ENCODE peak calls at places on chromosomes 13 and 19, in nine cellular contexts. I is ureter, C is putamen, Y is fibroblast of pulmonary artery, E is HS-5, X is sciatic nerve, J is GM13976, P is H1, D is endothelial cell. L is an unnamed sample.

GRCh38 chr19:18940791-18941627 is at the start of gene HOMER3:
- DNase-seq in C (peak; percentile 76), J (peak; percentile 94), X (peak; percentile 94), E (no peak), I (peak; percentile 85), D (peak; percentile 92), Y (peak; percentile 56), P (no peak), L (peak; percentile 62)

GRCh38 chr13:52744842-52745241 is 5.2 kb upstream of the CNMD start:
- DNase-seq in E (no peak), J (no peak), D (no peak), Y (no peak), I (no peak), P (no peak), C (no peak), X (no peak), L (no peak)

GRCh38 chr13:28636677-28637317 is 22.1 kb upstream of the POMP start:
- DNase-seq in P (peak; percentile 54), Y (peak; percentile 87), I (peak; percentile 54), C (no peak), X (no peak), J (peak; percentile 43), E (no peak), D (peak; percentile 69), L (peak; percentile 73)

GRCh38 chr19:41951686-41952172 is 7.4 kb downstream of the RABAC1 start:
- DNase-seq in Y (peak; percentile 74), I (peak; percentile 81), X (peak; percentile 90), P (peak; percentile 76), D (peak; percentile 90), J (peak; percentile 88), C (peak; percentile 49), E (no peak), L (peak; percentile 81)

GRCh38 chr19:13054605-13055212 is 47.9 kb downstream of the LYL1 start:
- DNase-seq in D (no peak), J (no peak), I (no peak), E (no peak), Y (no peak), X (peak; percentile 82), P (no peak), C (no peak), L (no peak)

GRCh38 chr19:3955688-3956087 is 15.2 kb downstream of the DAPK3 start:
- DNase-seq in J (no peak), Y (no peak), P (no peak), C (no peak), D (no peak), I (no peak), X (no peak), E (no peak), L (no peak)

GRCh38 chr13:107347641-107348369 is 779.9 kb upstream of the ARGLU1 start:
- DNase-seq in X (no peak), E (no peak), P (no peak), Y (peak; percentile 39), D (no peak), I (no peak), C (no peak), J (no peak), L (no peak)

GRCh38 chr19:10363789-10364281 is 16.5 kb downstream of the TYK2 start:
- DNase-seq in J (no peak), D (no peak), C (no peak), X (no peak), E (no peak), I (no peak), P (no peak), Y (no peak), L (no peak)

GRCh38 chr19:47786566-47786965 is 8.1 kb downstream of the SELENOW start:
- DNase-seq in X (no peak), I (no peak), J (no peak), P (no peak), D (no peak), Y (no peak), E (no peak), C (no peak), L (no peak)

GRCh38 chr13:25286308-25286968 is 850 bp downstream of the MTMR6 start:
- DNase-seq in C (peak; percentile 36), P (no peak), E (no peak), I (no peak), X (no peak), D (peak; percentile 37), J (peak; percentile 53), Y (peak; percentile 57), L (peak; percentile 60)

GRCh38 chr13:51034906-51035305 is 76.2 kb downstream of the C13orf42 start:
- DNase-seq in E (no peak), J (no peak), C (no peak), D (no peak), I (no peak), Y (no peak), P (no peak), X (no peak), L (no peak)

GRCh38 chr19:49546825-49547565 is 19.2 kb downstream of the RCN3 start:
- DNase-seq in I (peak; percentile 84), D (peak; percentile 77), P (peak; percentile 47), X (peak; percentile 81), E (peak; percentile 70), J (peak; percentile 85), Y (peak; percentile 95), C (peak; percentile 79), L (peak; percentile 92)

GRCh38 chr13:72565893-72566292 is 161.5 kb downstream of the MZT1 start:
- DNase-seq in I (no peak), J (peak; percentile 12), D (no peak), Y (peak; percentile 49), E (no peak), C (peak; percentile 33), P (no peak), X (no peak), L (peak; percentile 6)

GRCh38 chr19:38638461-38638860 is 9.0 kb upstream of the ACTN4 start:
- DNase-seq in P (no peak), D (no peak), I (no peak), C (no peak), Y (no peak), J (no peak), X (no peak), E (no peak), L (no peak)

GRCh38 chr19:38711726-38712153 is 32.5 kb downstream of the CAPN12 start:
- DNase-seq in X (no peak), I (no peak), J (no peak), C (no peak), E (peak; percentile 47), D (no peak), Y (peak; percentile 69), P (no peak), L (no peak)

GRCh38 chr19:10568444-10568825 is 344 bp downstream of the CDKN2D start:
- DNase-seq in Y (no peak), D (no peak), J (no peak), E (no peak), X (peak; percentile 72), P (no peak), C (no peak), I (no peak), L (peak; percentile 46)

GRCh38 chr19:13033819-13034611 is 38.7 kb downstream of the NFIX start:
- DNase-seq in J (peak; percentile 79), D (peak; percentile 77), C (no peak), Y (peak; percentile 71), I (no peak), E (no peak), X (peak; percentile 84), P (no peak), L (peak; percentile 84)

GRCh38 chr13:62278271-62278670 is 862.6 kb upstream of the PCDH20 start:
- DNase-seq in E (no peak), X (no peak), P (no peak), Y (no peak), I (no peak), J (no peak), C (no peak), D (no peak), L (no peak)

GRCh38 chr13:73625562-73626339 is 508.5 kb downstream of the KLF12 start:
- DNase-seq in P (no peak), X (no peak), D (no peak), I (no peak), C (no peak), E (no peak), J (no peak), Y (no peak), L (no peak)

GRCh38 chr13:19960673-19961015 is 2.1 kb downstream of the ZMYM2 start:
- DNase-seq in X (no peak), P (no peak), C (no peak), Y (peak; percentile 8), D (no peak), J (no peak), I (no peak), E (no peak), L (no peak)

GRCh38 chr13:114046447-114046846 is 72.6 kb upstream of the C13orf46 start:
- DNase-seq in I (no peak), J (no peak), E (no peak), P (no peak), X (no peak), Y (no peak), C (no peak), D (no peak), L (no peak)

GRCh38 chr13:76620036-76620435 is 266.2 kb downstream of the KCTD12 start:
- DNase-seq in E (no peak), P (no peak), J (no peak), I (no peak), C (no peak), X (no peak), D (no peak), Y (peak; percentile 23), L (no peak)

GRCh38 chr19:19280561-19280960 is 7.5 kb upstream of the TM6SF2 start:
- DNase-seq in D (no peak), I (no peak), J (no peak), Y (peak; percentile 7), X (no peak), E (no peak), C (peak; percentile 75), P (no peak), L (peak; percentile 72)

GRCh38 chr19:4969772-4970531 is 1.0 kb downstream of the KDM4B start:
- DNase-seq in X (no peak), C (no peak), J (peak; percentile 66), P (no peak), D (no peak), Y (no peak), E (no peak), I (no peak), L (peak; percentile 47)

GRCh38 chr19:56350416-56351045 is 35.9 kb upstream of the ZSCAN5A start:
- DNase-seq in C (no peak), Y (peak; percentile 67), D (peak; percentile 57), X (peak; percentile 55), J (peak; percentile 48), E (no peak), P (no peak), I (peak; percentile 44), L (peak; percentile 3)

GRCh38 chr19:55441319-55441691 is 1.8 kb downstream of the SHISA7 start:
- DNase-seq in P (no peak), D (no peak), E (no peak), I (no peak), C (no peak), X (no peak), J (no peak), Y (no peak), L (no peak)

GRCh38 chr19:4375164-4375619 is 25.2 kb downstream of the SH3GL1 start:
- DNase-seq in J (no peak), P (peak; percentile 51), Y (no peak), I (no peak), D (no peak), X (no peak), E (peak; percentile 9), C (no peak), L (no peak)

GRCh38 chr19:9032136-9032626 is 22.0 kb upstream of the MUC16 start:
- DNase-seq in E (no peak), J (no peak), P (no peak), X (no peak), I (no peak), Y (no peak), D (no peak), C (no peak), L (no peak)

GRCh38 chr13:112209266-112209665 is 142.3 kb downstream of the SOX1 start:
- DNase-seq in Y (no peak), I (no peak), C (no peak), X (no peak), E (no peak), P (no peak), J (no peak), D (no peak), L (no peak)

GRCh38 chr13:99316657-99317244 is 9.6 kb upstream of the GPR183 start:
- DNase-seq in I (no peak), X (no peak), J (no peak), D (no peak), C (no peak), P (no peak), Y (no peak), E (no peak), L (no peak)

GRCh38 chr13:113410472-113411201 is 42.7 kb downstream of the ADPRHL1 start:
- DNase-seq in I (peak; percentile 73), Y (peak; percentile 15), C (no peak), E (peak; percentile 26), D (no peak), P (no peak), X (peak; percentile 55), J (no peak), L (no peak)